ENCODE peak calls at places on chromosomes 4 and X, in seven cellular contexts. U, L, M, A, O, P and W are unnamed samples.

GRCh38 chrX:39418936-39419659 is 617.8 kb downstream of the MID1IP1 start:
- DNase-seq in P (no peak), O (peak; percentile 37), U (no peak), L (peak; percentile 92), A (no peak), M (peak; percentile 11), W (no peak)

GRCh38 chrX:80648023-80648422 is 161.7 kb downstream of the BRWD3 start:
- DNase-seq in M (no peak), A (peak; percentile 6), P (no peak), O (no peak), U (no peak), L (no peak), W (peak; percentile 4)

GRCh38 chr4:19329631-19330030 is 922.1 kb upstream of the SLIT2 start:
- DNase-seq in O (no peak), M (no peak), U (no peak), A (no peak), L (no peak), P (no peak), W (no peak)

GRCh38 chr4:98352403-98352802 is 91.2 kb downstream of the RAP1GDS1 start:
- DNase-seq in M (no peak), O (no peak), U (no peak), P (no peak), L (no peak), A (no peak), W (no peak)

GRCh38 chrX:24264383-24264782 is 49.5 kb downstream of the SUPT20HL2 start:
- DNase-seq in A (no peak), O (no peak), U (no peak), L (no peak), P (no peak), M (no peak), W (no peak)

GRCh38 chrX:17375631-17376380 is 806 bp downstream of the NHS start:
- DNase-seq in L (peak; percentile 62), U (no peak), O (peak; percentile 6), P (no peak), M (no peak), A (no peak), W (no peak)

GRCh38 chrX:136318895-136319597 is 18.3 kb downstream of the ADGRG4 start:
- DNase-seq in U (no peak), O (no peak), P (no peak), M (no peak), L (no peak), A (no peak), W (no peak)

GRCh38 chrX:44228621-44229020 is 114.9 kb downstream of the EFHC2 start:
- DNase-seq in U (no peak), A (peak; percentile 75), O (no peak), M (no peak), P (no peak), L (no peak), W (no peak)

GRCh38 chr4:68129793-68130192 is at the start of gene TMPRSS11F:
- DNase-seq in M (no peak), U (no peak), O (no peak), L (no peak), P (no peak), A (peak; percentile 1), W (peak; percentile 75)

GRCh38 chrX:45781901-45782553 is 581.4 kb upstream of the DIPK2B start:
- DNase-seq in A (peak; percentile 73), O (no peak), P (no peak), M (no peak), U (no peak), L (no peak), W (no peak)

GRCh38 chr4:13705521-13706035 is 78.1 kb upstream of the BOD1L1 start:
- DNase-seq in L (peak; percentile 67), P (no peak), O (peak; percentile 56), M (no peak), A (no peak), U (no peak), W (no peak)

GRCh38 chr4:127311924-127312323 is 320.8 kb upstream of the INTU start:
- DNase-seq in U (no peak), A (no peak), O (no peak), L (no peak), P (no peak), M (no peak), W (no peak)

GRCh38 chr4:180437601-180438000 is 1805.6 kb upstream of the TENM3 start:
- DNase-seq in L (no peak), M (no peak), U (no peak), P (no peak), A (peak; percentile 4), O (no peak), W (no peak)

GRCh38 chr4:94534401-94535312 is 82.9 kb downstream of the PDLIM5 start:
- DNase-seq in U (no peak), P (no peak), O (no peak), L (no peak), A (peak; percentile 28), M (no peak), W (peak; percentile 27)

GRCh38 chrX:97556359-97556758 is 672.7 kb downstream of the RPA4 start:
- DNase-seq in M (no peak), A (no peak), P (no peak), U (no peak), O (no peak), L (no peak), W (no peak)

GRCh38 chr4:150049682-150050081 is 28.6 kb upstream of the DCLK2 start:
- DNase-seq in M (no peak), U (no peak), L (no peak), A (no peak), O (no peak), P (no peak), W (no peak)

GRCh38 chr4:52956691-52957090 is 94.6 kb downstream of the RASL11B start:
- DNase-seq in O (no peak), P (no peak), A (no peak), U (no peak), L (no peak), M (no peak), W (no peak)

GRCh38 chrX:7059214-7059838 is 88.2 kb upstream of the STS start:
- DNase-seq in A (no peak), O (no peak), L (no peak), M (no peak), U (no peak), P (peak; percentile 22), W (no peak)

GRCh38 chrX:111447298-111447697 is 35.3 kb upstream of the DCX start:
- DNase-seq in M (no peak), L (peak; percentile 52), P (no peak), O (peak; percentile 4), A (peak; percentile 40), U (no peak), W (peak; percentile 23)

GRCh38 chrX:104921606-104922205 is 298.8 kb downstream of the TEX13A start:
- DNase-seq in L (peak; percentile 28), P (no peak), A (peak; percentile 0), M (no peak), U (no peak), O (no peak), W (no peak)

GRCh38 chrX:143634701-143635442 is 1.0 kb downstream of the SLITRK4 start:
- DNase-seq in O (no peak), L (no peak), U (no peak), M (peak; percentile 17), P (no peak), A (no peak), W (no peak)

GRCh38 chrX:153714256-153714655 is 9.9 kb downstream of the BCAP31 start:
- DNase-seq in P (no peak), U (no peak), M (no peak), A (no peak), L (no peak), O (no peak), W (no peak)

GRCh38 chr4:30867427-30867826 is 147.3 kb downstream of the PCDH7 start:
- DNase-seq in L (no peak), O (no peak), P (no peak), U (no peak), A (no peak), M (no peak), W (no peak)

GRCh38 chrX:34875204-34875603 is 67.4 kb upstream of the FAM47B start:
- DNase-seq in O (no peak), A (no peak), M (peak; percentile 60), U (no peak), P (no peak), L (no peak), W (no peak)

DNA sequence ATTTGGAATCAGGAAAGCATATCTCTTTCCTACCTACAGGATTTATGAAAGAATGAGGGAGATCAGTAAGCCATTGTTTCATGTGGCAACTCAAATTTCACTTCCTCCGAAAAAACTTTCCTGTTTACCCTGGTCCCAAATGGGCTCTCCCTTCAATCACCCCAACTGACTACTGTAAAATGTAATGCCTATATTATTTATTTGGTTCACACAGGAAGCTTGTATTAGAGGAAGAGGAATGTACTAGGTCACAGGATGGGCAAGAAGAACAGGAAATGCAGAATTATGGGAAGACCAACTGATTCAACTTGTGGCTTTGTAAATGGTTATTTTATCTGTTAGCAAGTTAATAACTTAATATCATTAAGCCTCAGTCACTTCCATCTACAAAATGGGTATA is 23.1 kb downstream of the COL4A6 start:
- DNase-seq in L (no peak), A (no peak), U (no peak), O (no peak), M (no peak), P (no peak), W (no peak)
- TF ChIP-seq POLR2A in L (no peak), A (no peak), U (no peak), O (no peak), M (no peak), P (no peak), W (no peak)

GRCh38 chrX:150982786-150983525 is at the start of gene HMGB3:
- DNase-seq in L (peak; percentile 94), O (peak; percentile 73), A (peak; percentile 96), M (peak; percentile 83), U (peak; percentile 91), P (peak; percentile 79), W (peak; percentile 92)
- TF ChIP-seq POLR2A in L (peak; percentile 78), O (no peak), A (peak; percentile 49), M (peak; percentile 73), U (no peak), P (no peak), W (peak; percentile 67)

GRCh38 chr4:184382189-184382846 is 92.0 kb downstream of the IRF2 start:
- DNase-seq in U (no peak), M (no peak), P (no peak), L (peak; percentile 45), A (peak; percentile 23), O (no peak), W (no peak)
- TF ChIP-seq POLR2A in U (no peak), M (no peak), P (peak; percentile 66), L (no peak), A (no peak), O (no peak), W (no peak)

DNA sequence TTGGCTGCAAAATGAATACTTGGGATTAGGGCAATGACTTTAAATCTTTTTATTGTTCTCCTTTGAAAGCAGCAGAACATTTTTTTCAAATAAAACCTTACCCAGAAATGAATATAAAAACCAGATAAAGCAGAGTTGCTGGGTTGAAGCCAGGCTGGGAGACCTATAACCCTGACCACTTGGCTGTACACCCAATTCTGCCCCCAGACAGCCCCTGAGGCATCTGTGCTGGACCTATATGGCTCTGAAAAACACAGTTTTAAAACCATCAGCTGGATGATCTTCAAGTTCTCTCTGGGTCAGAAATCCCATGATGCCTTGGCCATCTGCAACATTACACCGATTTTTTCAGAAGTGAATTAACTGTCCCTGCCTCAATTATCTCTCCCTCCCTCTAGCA is 23.7 kb upstream of the GLRA2 start:
- DNase-seq in O (no peak), M (no peak), P (no peak), A (no peak), U (no peak), L (no peak), W (no peak)
- TF ChIP-seq POLR2A in O (no peak), M (no peak), P (no peak), A (no peak), U (no peak), L (no peak), W (no peak)

GRCh38 chrX:129931411-129932136 is 25.6 kb downstream of the UTP14A start:
- DNase-seq in P (peak; percentile 71), M (peak; percentile 94), O (peak; percentile 94), U (peak; percentile 97), A (peak; percentile 74), L (peak; percentile 97), W (peak; percentile 88)
- TF ChIP-seq POLR2A in P (no peak), M (peak; percentile 52), O (no peak), U (no peak), A (no peak), L (peak; percentile 46), W (no peak)